ENCODE peak calls at places on chromosomes 4 and X, in six cellular contexts. P is neural crest cell; I is K562; U is activated CD4-positive, alpha-beta T cell treated with anti-CD3 and anti-CD28 coated beads for 36 hours; O is breast epithelium; G is spleen. X is an unnamed sample.

GRCh38 chr4:47662975-47663374 is 174.9 kb downstream of the CORIN start:
- DNase-seq in P (peak), I (peak), U (peak), O (no peak), G (no peak), X (no peak)

GRCh38 chr4:53313510-53313909 is 52.4 kb downstream of the SCFD2 start:
- DNase-seq in P (peak), I (peak), U (no peak), O (no peak), G (no peak), X (peak)

GRCh38 chr4:138686078-138686477 is 329.5 kb upstream of the NOCT start:
- DNase-seq in P (no peak), I (no peak), U (no peak), O (peak), G (no peak), X (no peak)

GRCh38 chr4:54840430-54840829 is 182.7 kb downstream of the KIT start:
- DNase-seq in P (no peak), I (no peak), U (no peak), O (no peak), G (no peak), X (no peak)

GRCh38 chr4:75844151-75844662 is 58.0 kb downstream of the PPEF2 start:
- DNase-seq in P (no peak), I (no peak), U (no peak), O (no peak), G (no peak), X (peak)

GRCh38 chrX:53714580-53715335 is 28.2 kb upstream of the HUWE1 start:
- DNase-seq in P (no peak), I (no peak), U (peak), O (peak), G (no peak), X (no peak)

GRCh38 chr4:80101086-80101767 is 28.2 kb upstream of the ANTXR2 start:
- DNase-seq in P (no peak), I (no peak), U (no peak), O (no peak), G (no peak), X (no peak)

GRCh38 chrX:31320740-31321139 is 248.9 kb upstream of the FTHL17 start:
- DNase-seq in P (no peak), I (no peak), U (no peak), O (no peak), G (no peak), X (no peak)

GRCh38 chr4:109302366-109303140 is at the start of gene COL25A1:
- DNase-seq in P (peak), I (no peak), U (peak), O (no peak), G (peak), X (peak)

GRCh38 chr4:107870916-107871786 is 46.4 kb downstream of the SGMS2 start:
- DNase-seq in P (no peak), I (no peak), U (no peak), O (no peak), G (no peak), X (no peak)

GRCh38 chrX:34559325-34559724 is 97.8 kb downstream of the TMEM47 start:
- DNase-seq in P (no peak), I (no peak), U (no peak), O (no peak), G (no peak), X (peak)

GRCh38 chr4:3745886-3746656 is 20.1 kb upstream of the ADRA2C start:
- DNase-seq in P (no peak), I (no peak), U (no peak), O (no peak), G (no peak), X (no peak)

GRCh38 chr4:165415910-165416309 is 37.1 kb downstream of the CPE start:
- DNase-seq in P (no peak), I (no peak), U (no peak), O (no peak), G (no peak), X (no peak)

GRCh38 chr4:182307746-182308145 is 64.5 kb downstream of the TENM3 start:
- DNase-seq in P (no peak), I (no peak), U (no peak), O (no peak), G (no peak), X (peak)

GRCh38 chrX:141811438-141811837 is 26.7 kb upstream of the MAGEC3 start:
- DNase-seq in P (no peak), I (no peak), U (no peak), O (no peak), G (no peak), X (no peak)